ENCODE peak calls at places on chromosomes 2 and 18, in six cellular contexts. J is GM13976, B is HFFc6, W is lower lobe of right lung, Y is type B pancreatic cell, X is AG04450. F is an unnamed sample.

GRCh38 chr2:193542762-193543161 is 1348.0 kb upstream of the TMEFF2 start:
- DNase-seq in J (no peak), B (no peak), W (no peak), Y (no peak), X (no peak), F (no peak)

GRCh38 chr2:181308731-181309130 is 148.5 kb upstream of the ITGA4 start:
- DNase-seq in J (no peak), B (no peak), W (no peak), Y (no peak), X (no peak), F (no peak)

GRCh38 chr2:57726294-57726693 is 320.3 kb upstream of the VRK2 start:
- DNase-seq in J (peak), B (no peak), W (no peak), Y (no peak), X (no peak), F (no peak)

GRCh38 chr2:219570194-219570923 is 980 bp downstream of the OBSL1 start:
- DNase-seq in J (no peak), B (no peak), W (no peak), Y (no peak), X (no peak), F (no peak)

GRCh38 chr2:74146929-74147728 is 583 bp downstream of the BOLA3 start:
- DNase-seq in J (peak), B (peak), W (no peak), Y (no peak), X (no peak), F (no peak)

GRCh38 chr2:27006602-27007415 is 26.0 kb upstream of the TMEM214 start:
- DNase-seq in J (no peak), B (no peak), W (no peak), Y (no peak), X (no peak), F (no peak)

GRCh38 chr2:188395903-188396699 is 104.4 kb downstream of the GULP1 start:
- DNase-seq in J (no peak), B (no peak), W (no peak), Y (no peak), X (no peak), F (no peak)

GRCh38 chr2:69547984-69548715 is 95.4 kb downstream of the AAK1 start:
- DNase-seq in J (no peak), B (no peak), W (no peak), Y (no peak), X (no peak), F (no peak)

GRCh38 chr18:48133675-48134251 is 203.3 kb upstream of the SMAD2 start:
- DNase-seq in J (no peak), B (no peak), W (no peak), Y (no peak), X (no peak), F (no peak)

GRCh38 chr2:191521608-191522208 is 156.2 kb upstream of the NABP1 start:
- DNase-seq in J (peak), B (peak), W (no peak), Y (no peak), X (no peak), F (no peak)
- TF ChIP-seq CTCF in J (peak), B (peak), W (peak), Y (peak), X (peak), F (peak)

DNA sequence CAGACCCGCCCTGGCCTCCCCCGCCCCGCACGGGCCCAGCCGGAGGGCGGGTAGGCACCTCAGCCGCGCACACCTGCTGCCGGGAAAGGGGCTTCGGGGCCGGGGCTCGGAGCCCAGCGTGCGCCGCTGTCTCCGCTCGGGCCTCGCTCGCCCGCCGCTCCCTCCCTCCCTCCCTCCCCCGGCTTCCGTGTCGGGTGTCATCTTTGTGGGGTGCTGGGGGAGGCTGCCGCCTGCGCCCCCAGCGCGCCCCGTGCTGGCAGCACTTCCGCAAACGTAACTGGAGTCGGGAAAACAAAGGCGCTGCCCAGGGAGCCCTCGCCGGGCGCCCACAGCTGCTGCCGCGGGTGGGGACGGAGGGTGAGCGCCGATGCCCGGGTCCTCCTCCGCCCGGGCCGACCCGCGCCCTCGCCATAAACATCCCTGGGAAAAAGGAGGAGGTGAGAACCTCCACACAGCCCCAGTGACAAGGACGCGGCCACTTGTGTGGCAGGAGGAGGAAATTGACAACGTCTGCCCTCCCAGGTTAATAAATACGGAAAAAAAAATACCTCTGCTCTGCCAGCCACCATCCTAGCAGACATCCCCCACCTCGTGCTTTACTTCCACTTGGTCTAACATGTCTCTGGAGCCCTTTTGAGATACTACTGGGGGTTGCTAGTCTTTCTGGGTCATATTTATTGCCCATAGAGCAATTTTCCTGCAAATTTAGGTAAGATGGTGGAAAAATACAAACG is 550 bp downstream of the MFSD6 start:
- DNase-seq in J (peak), B (no peak), W (peak), Y (no peak), X (no peak), F (peak)
- TF ChIP-seq CTCF in J (no peak), B (no peak), W (no peak), Y (no peak), X (no peak), F (no peak)

DNA sequence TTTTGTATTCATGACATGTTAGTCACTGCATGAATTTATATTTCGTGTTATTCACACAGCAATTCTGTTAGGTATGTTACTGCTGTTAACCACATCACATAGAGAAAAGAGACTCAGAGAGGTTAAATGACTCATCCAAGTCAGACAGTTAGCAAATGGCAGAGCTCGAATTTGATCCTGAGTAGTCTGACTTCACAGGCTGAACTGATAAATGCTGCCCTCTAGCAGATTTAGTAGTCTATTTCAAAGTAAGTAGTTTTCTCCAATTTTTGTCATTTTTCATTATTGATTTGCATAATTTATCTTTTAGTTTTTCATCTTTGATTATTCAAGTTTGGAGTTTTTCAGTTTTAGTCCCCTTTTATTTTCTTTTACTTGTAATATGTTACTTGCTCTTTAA is 58.3 kb downstream of the WDR7 start:
- DNase-seq in J (peak), B (peak), W (no peak), Y (no peak), X (peak), F (no peak)
- TF ChIP-seq CTCF in J (peak), B (peak), W (no peak), Y (peak), X (peak), F (peak)

DNA sequence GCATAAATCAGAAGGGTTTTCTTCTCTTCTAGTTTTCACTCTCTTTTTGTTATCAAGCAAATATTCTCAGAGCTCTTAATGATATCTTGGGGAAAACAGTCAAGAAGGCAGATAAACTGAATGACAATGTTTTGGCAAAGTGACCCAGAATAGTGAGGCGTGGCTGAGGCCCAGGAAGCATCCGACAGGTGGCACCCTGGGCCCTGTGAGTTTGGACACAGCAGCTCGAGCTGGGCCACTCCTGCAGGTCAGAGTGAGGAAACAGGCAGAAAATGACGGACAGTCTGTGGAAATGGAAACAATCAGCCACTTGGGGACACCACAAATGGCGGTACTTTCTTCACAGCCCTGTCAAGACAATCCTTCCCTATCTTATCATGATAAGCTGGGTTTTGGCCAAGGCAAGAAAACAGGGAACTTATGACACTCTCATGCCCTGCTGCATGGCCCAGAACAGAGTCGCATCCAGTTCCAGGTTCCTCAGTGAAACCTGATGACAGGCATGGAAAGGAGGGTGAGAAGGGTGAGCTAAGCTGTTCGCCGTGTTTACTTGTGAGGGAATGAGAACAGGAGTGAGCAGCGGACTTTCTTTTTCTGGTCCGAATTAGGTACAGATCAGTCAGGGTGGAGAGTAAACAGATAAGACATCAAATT is 32.1 kb downstream of the MRPL44 start:
- DNase-seq in J (no peak), B (no peak), W (no peak), Y (no peak), X (no peak), F (no peak)
- TF ChIP-seq CTCF in J (no peak), B (no peak), W (no peak), Y (no peak), X (no peak), F (no peak)

DNA sequence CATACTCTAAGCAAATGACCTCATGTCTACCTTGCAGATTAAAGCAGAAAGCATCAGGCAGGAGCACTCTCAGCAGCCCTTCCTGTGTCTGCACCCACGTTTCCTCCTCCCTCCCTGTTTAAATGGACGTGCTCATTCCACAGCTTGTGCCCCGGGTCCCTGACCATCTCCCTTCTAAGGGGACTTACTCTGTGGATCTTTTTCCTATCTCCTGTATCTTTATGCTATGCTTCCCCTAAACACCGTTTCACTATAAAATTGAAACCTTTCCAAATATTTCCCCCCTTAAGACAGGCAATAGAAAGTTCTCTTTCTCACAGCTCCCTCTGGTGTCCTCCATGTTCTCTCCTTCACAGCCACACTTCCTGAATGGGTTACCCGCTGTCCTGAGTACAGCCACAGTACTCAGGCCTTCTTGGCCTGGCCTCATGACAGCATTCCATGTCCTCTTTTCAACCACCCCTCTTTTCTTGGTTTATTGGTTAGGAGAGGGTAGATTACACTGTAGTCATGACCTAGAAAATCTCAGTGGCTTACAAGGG is 41.1 kb downstream of the TMEM185B start:
- DNase-seq in J (no peak), B (no peak), W (no peak), Y (no peak), X (no peak), F (no peak)
- TF ChIP-seq CTCF in J (no peak), B (peak), W (no peak), Y (no peak), X (no peak), F (no peak)

F was measured in CD14-positive monocyte.